ENCODE peak calls at places on chromosomes 5 and 9, in seven cellular contexts. B is Peyer's patch, G is heart left ventricle, Z is body of pancreas, P is thoracic aorta, S is psoas muscle, O is H1. R is an unnamed sample.
A peak's percentile ranks its signal among the peaks of the same experiment; 100 is the strongest.

GRCh38 chr9:68841292-68842052 is 136.4 kb downstream of the PIP5K1B start:
- DNase-seq in G (no peak), S (no peak), B (no peak), O (no peak), P (no peak), Z (no peak), R (no peak)

GRCh38 chr9:127388037-127388855 is 8.7 kb upstream of the SLC2A8 start:
- DNase-seq in Z (peak; percentile 49), B (no peak), O (no peak), G (peak; percentile 56), S (no peak), P (no peak), R (peak; percentile 98)

GRCh38 chr5:761854-762685 is 22.5 kb downstream of the ZDHHC11B start:
- DNase-seq in O (no peak), G (peak; percentile 58), Z (peak; percentile 20), S (no peak), P (no peak), B (peak; percentile 52), R (no peak)

GRCh38 chr9:30932226-30932625 is 1452.2 kb upstream of the ACO1 start:
- DNase-seq in Z (no peak), O (no peak), S (no peak), P (no peak), G (no peak), B (no peak), R (no peak)

GRCh38 chr5:41115281-41115680 is 44.1 kb upstream of the MROH2B start:
- DNase-seq in O (no peak), B (no peak), S (no peak), P (no peak), G (no peak), Z (no peak), R (peak; percentile 65)

GRCh38 chr5:150734579-150735384 is 24.0 kb downstream of the DCTN4 start:
- DNase-seq in G (peak; percentile 71), B (no peak), O (no peak), P (no peak), Z (peak; percentile 54), S (peak; percentile 65), R (no peak)

GRCh38 chr5:77138981-77139380 is 51.9 kb upstream of the ZBED3 start:
- DNase-seq in P (peak; percentile 9), B (no peak), O (no peak), G (no peak), Z (peak; percentile 54), S (no peak), R (peak; percentile 67)

GRCh38 chr9:27437652-27438373 is 86.3 kb upstream of the IFNK start:
- DNase-seq in B (no peak), P (no peak), O (no peak), G (no peak), Z (no peak), S (no peak), R (no peak)

GRCh38 chr5:17113174-17113941 is 104.1 kb upstream of the BASP1 start:
- DNase-seq in S (no peak), Z (no peak), G (no peak), P (no peak), O (no peak), B (no peak), R (peak; percentile 96)

GRCh38 chr5:31106742-31107546 is 86.5 kb upstream of the CDH6 start:
- DNase-seq in Z (no peak), B (no peak), G (no peak), O (no peak), S (no peak), P (no peak), R (peak; percentile 66)

GRCh38 chr5:151926186-151926585 is 1.5 kb upstream of the GLRA1 start:
- DNase-seq in P (no peak), S (no peak), B (no peak), Z (no peak), O (no peak), G (no peak), R (no peak)

GRCh38 chr5:168946363-168946762 is 354.6 kb downstream of the SLIT3 start:
- DNase-seq in Z (no peak), S (no peak), O (peak; percentile 21), B (no peak), P (no peak), G (no peak), R (peak; percentile 2)

GRCh38 chr9:123475407-123475806 is 119.4 kb downstream of the CRB2 start:
- DNase-seq in S (no peak), Z (no peak), P (no peak), G (no peak), B (peak; percentile 20), O (no peak), R (no peak)

GRCh38 chr9:76255781-76256455 is 138.3 kb downstream of the RFK start:
- DNase-seq in G (peak; percentile 69), Z (peak; percentile 28), B (no peak), P (peak; percentile 53), O (no peak), S (peak; percentile 54), R (peak; percentile 80)

GRCh38 chr5:113510836-113511451 is 2.5 kb upstream of the YTHDC2 start:
- DNase-seq in G (no peak), S (no peak), O (no peak), P (no peak), Z (no peak), B (no peak), R (no peak)

GRCh38 chr9:35116539-35116897 is 856 bp upstream of the ATOSB start:
- DNase-seq in B (no peak), G (no peak), O (no peak), Z (no peak), P (no peak), S (no peak), R (no peak)

GRCh38 chr9:110257097-110257955 is 1.0 kb upstream of the TXN start:
- DNase-seq in S (no peak), G (peak; percentile 47), P (no peak), O (no peak), B (peak; percentile 57), Z (peak; percentile 23), R (no peak)

GRCh38 chr5:140157032-140157781 is 17.8 kb upstream of the CYSTM1 start:
- DNase-seq in G (peak; percentile 90), B (peak; percentile 92), O (no peak), P (peak; percentile 64), S (peak; percentile 93), Z (peak; percentile 92), R (peak; percentile 78)

GRCh38 chr9:105950448-105950847 is 256.1 kb downstream of the TMEM38B start:
- DNase-seq in P (no peak), G (no peak), B (no peak), Z (no peak), O (no peak), S (no peak), R (no peak)

GRCh38 chr9:89792189-89793123 is 187.6 kb downstream of the GADD45G start:
- DNase-seq in Z (no peak), S (peak; percentile 8), G (no peak), O (no peak), P (no peak), B (no peak), R (no peak)

GRCh38 chr9:37529111-37529510 is 43.4 kb downstream of the POLR1E start:
- DNase-seq in B (no peak), Z (no peak), S (no peak), G (no peak), P (no peak), O (no peak), R (peak; percentile 44)

GRCh38 chr5:126269511-126269910 is 153.7 kb upstream of the GRAMD2B start:
- DNase-seq in Z (no peak), B (no peak), S (no peak), P (no peak), G (no peak), O (no peak), R (no peak)

GRCh38 chr9:103913899-103914298 is 180.2 kb upstream of the SMC2 start:
- DNase-seq in B (no peak), Z (no peak), G (no peak), P (no peak), S (no peak), O (no peak), R (no peak)

DNA sequence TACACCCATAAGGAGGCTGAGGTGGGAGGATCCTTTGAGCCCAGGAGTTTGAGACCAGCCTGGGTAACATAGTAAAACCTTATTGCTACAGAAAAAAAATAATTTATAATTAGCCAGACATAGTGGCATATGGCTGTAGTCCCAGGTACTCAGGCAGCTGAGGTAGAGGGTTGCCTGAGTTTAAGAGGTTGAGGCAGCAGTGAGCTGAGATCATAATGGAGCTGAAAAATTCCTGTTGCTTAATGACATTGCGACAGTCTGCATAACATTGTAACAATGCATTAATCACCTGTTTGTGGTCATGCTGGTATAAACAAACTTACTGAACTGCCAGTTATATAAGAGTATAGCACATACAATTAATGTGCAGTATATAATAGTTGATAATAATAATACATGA is 214.2 kb downstream of the TRIM32 start:
- DNase-seq in B (no peak), S (no peak), O (no peak), P (no peak), Z (no peak), G (no peak), R (no peak)
- H3K27ac ChIP-seq in B (no peak overlapping the region), S (no peak overlapping the region), O (no peak overlapping the region), P (no peak overlapping the region), Z (no peak overlapping the region), G (no peak overlapping the region), R (no peak overlapping the region)

GRCh38 chr5:72882989-72883388 is 66.5 kb downstream of the TNPO1 start:
- DNase-seq in Z (no peak), B (no peak), S (no peak), P (no peak), O (no peak), G (no peak), R (no peak)
- TF ChIP-seq CTCF in Z (no peak), B (no peak), S (no peak), P (no peak), O (no peak), G (no peak), R (no peak)

GRCh38 chr5:181219262-181220177 is 3.6 kb upstream of the TRIM41 start:
- DNase-seq in S (no peak), Z (no peak), P (no peak), B (no peak), O (no peak), G (no peak), R (no peak)

GRCh38 chr5:181215997-181216982 is 6.8 kb upstream of the TRIM41 start:
- DNase-seq in G (no peak), O (no peak), P (no peak), S (no peak), Z (no peak), B (no peak), R (no peak)

GRCh38 chr5:181217111-181217804 is 5.8 kb upstream of the TRIM41 start:
- DNase-seq in P (no peak), G (peak; percentile 52), O (no peak), S (peak; percentile 75), Z (peak; percentile 58), B (peak; percentile 64), R (peak; percentile 50)

GRCh38 chr5:181218795-181219124 is 4.3 kb upstream of the TRIM41 start:
- DNase-seq in G (no peak), O (no peak), B (no peak), Z (no peak), S (no peak), P (no peak), R (no peak)

DNA sequence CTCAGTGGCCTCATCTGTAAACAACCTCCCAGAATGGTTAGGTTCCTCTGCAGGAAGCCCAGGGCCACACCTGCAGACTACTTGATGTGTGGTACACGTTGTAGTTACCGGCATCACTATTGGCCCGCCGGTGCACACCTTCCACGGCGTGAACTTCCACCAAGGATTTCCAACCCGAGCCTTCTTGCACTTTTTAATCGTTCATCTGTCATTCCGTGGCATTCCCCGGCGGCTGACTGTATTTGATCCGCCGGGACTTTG is 5.3 kb upstream of the TRIM41 start:
- DNase-seq in Z (peak; percentile 46), P (no peak), S (no peak), O (no peak), G (no peak), B (no peak), R (no peak)
- H3K27ac ChIP-seq in Z (peak overlapping the region; percentile 35), P (peak overlapping the region; percentile 49), S (peak overlapping the region; percentile 75), O (no peak overlapping the region), G (peak overlapping the region; percentile 73), B (peak overlapping the region; percentile 64), R (no peak overlapping the region)

GRCh38 chr5:74212336-74212735 is 428.2 kb downstream of the ENC1 start:
- DNase-seq in O (no peak), P (no peak), G (no peak), B (no peak), S (no peak), Z (peak; percentile 43), R (peak; percentile 48)
- TF ChIP-seq CTCF in O (peak; percentile 82), P (no peak), G (peak; percentile 12), B (no peak), S (no peak), Z (peak; percentile 42), R (peak; percentile 76)

R was measured in brain microvascular endothelial cell.